ENCODE peak calls at places on chromosomes 1 and 21, in eight cellular contexts. One of them, this sample, is unnamed.

GRCh38 chr1:236107121-236107907 is 35.0 kb upstream of the GPR137B start:
- DNase-seq in HL-60: no peak
- DNase-seq in tibial artery: no peak
- DNase-seq in AG04450: no peak
- DNase-seq in ovary: no peak
- DNase-seq in neural progenitor cell: no peak
- DNase-seq in upper lobe of right lung: no peak
- DNase-seq in body of pancreas: no peak
- DNase-seq in this sample: no peak

GRCh38 chr1:89365206-89365605 is 1.3 kb downstream of the GBP6 start:
- DNase-seq in AG04450: no peak
- DNase-seq in body of pancreas: no peak
- DNase-seq in HL-60: no peak
- DNase-seq in neural progenitor cell: no peak
- DNase-seq in ovary: no peak
- DNase-seq in tibial artery: no peak
- DNase-seq in upper lobe of right lung: no peak
- DNase-seq in this sample: no peak

GRCh38 chr1:220924331-220924730 is 45.1 kb downstream of the HLX start:
- DNase-seq in ovary: no peak
- DNase-seq in body of pancreas: no peak
- DNase-seq in neural progenitor cell: no peak
- DNase-seq in tibial artery: no peak
- DNase-seq in HL-60: no peak
- DNase-seq in AG04450: no peak
- DNase-seq in upper lobe of right lung: no peak
- DNase-seq in this sample: no peak

GRCh38 chr1:206685256-206685748 is 597 bp downstream of the MAPKAPK2 start:
- DNase-seq in AG04450: no peak
- DNase-seq in body of pancreas: peak; percentile 51
- DNase-seq in HL-60: peak; percentile 27
- DNase-seq in upper lobe of right lung: peak; percentile 78
- DNase-seq in neural progenitor cell: peak; percentile 68
- DNase-seq in tibial artery: no peak
- DNase-seq in ovary: peak; percentile 54
- DNase-seq in this sample: no peak

GRCh38 chr1:113917400-113918082 is 11.6 kb upstream of the HIPK1 start:
- DNase-seq in tibial artery: no peak
- DNase-seq in neural progenitor cell: no peak
- DNase-seq in ovary: no peak
- DNase-seq in HL-60: no peak
- DNase-seq in upper lobe of right lung: no peak
- DNase-seq in body of pancreas: no peak
- DNase-seq in AG04450: no peak
- DNase-seq in this sample: no peak

GRCh38 chr1:218660678-218661053 is 315.5 kb downstream of the TGFB2 start:
- DNase-seq in body of pancreas: no peak
- DNase-seq in AG04450: no peak
- DNase-seq in tibial artery: no peak
- DNase-seq in HL-60: no peak
- DNase-seq in ovary: no peak
- DNase-seq in upper lobe of right lung: no peak
- DNase-seq in neural progenitor cell: no peak
- DNase-seq in this sample: no peak

GRCh38 chr21:45480701-45481500 is 61.3 kb downstream of the SLC19A1 start:
- DNase-seq in AG04450: no peak
- DNase-seq in neural progenitor cell: no peak
- DNase-seq in body of pancreas: no peak
- DNase-seq in upper lobe of right lung: no peak
- DNase-seq in HL-60: no peak
- DNase-seq in tibial artery: no peak
- DNase-seq in ovary: no peak
- DNase-seq in this sample: no peak

GRCh38 chr1:214537219-214537618 is 14.2 kb downstream of the PTPN14 start:
- DNase-seq in body of pancreas: no peak
- DNase-seq in upper lobe of right lung: no peak
- DNase-seq in tibial artery: no peak
- DNase-seq in neural progenitor cell: no peak
- DNase-seq in HL-60: no peak
- DNase-seq in ovary: no peak
- DNase-seq in AG04450: no peak
- DNase-seq in this sample: no peak

GRCh38 chr1:17075470-17076255 is 21.8 kb upstream of the SDHB start:
- DNase-seq in upper lobe of right lung: no peak
- DNase-seq in ovary: no peak
- DNase-seq in HL-60: peak; percentile 90
- DNase-seq in AG04450: no peak
- DNase-seq in tibial artery: no peak
- DNase-seq in neural progenitor cell: peak; percentile 79
- DNase-seq in body of pancreas: peak; percentile 18
- DNase-seq in this sample: no peak

GRCh38 chr1:182348916-182349747 is 42.5 kb downstream of the GLUL start:
- DNase-seq in body of pancreas: no peak
- DNase-seq in ovary: peak; percentile 31
- DNase-seq in AG04450: no peak
- DNase-seq in neural progenitor cell: no peak
- DNase-seq in HL-60: no peak
- DNase-seq in upper lobe of right lung: no peak
- DNase-seq in tibial artery: peak; percentile 67
- DNase-seq in this sample: peak; percentile 5

GRCh38 chr1:50779811-50780210 is 180.3 kb downstream of the FAF1 start:
- DNase-seq in neural progenitor cell: no peak
- DNase-seq in tibial artery: no peak
- DNase-seq in HL-60: peak; percentile 49
- DNase-seq in upper lobe of right lung: no peak
- DNase-seq in AG04450: no peak
- DNase-seq in ovary: no peak
- DNase-seq in body of pancreas: no peak
- DNase-seq in this sample: no peak

GRCh38 chr1:50780797-50781196 is 179.3 kb downstream of the FAF1 start:
- DNase-seq in body of pancreas: no peak
- DNase-seq in ovary: no peak
- DNase-seq in HL-60: no peak
- DNase-seq in neural progenitor cell: no peak
- DNase-seq in upper lobe of right lung: no peak
- DNase-seq in AG04450: no peak
- DNase-seq in tibial artery: no peak
- DNase-seq in this sample: no peak

GRCh38 chr1:50787266-50787665 is 172.8 kb downstream of the FAF1 start:
- DNase-seq in ovary: no peak
- DNase-seq in upper lobe of right lung: no peak
- DNase-seq in body of pancreas: no peak
- DNase-seq in tibial artery: no peak
- DNase-seq in AG04450: no peak
- DNase-seq in neural progenitor cell: no peak
- DNase-seq in HL-60: no peak
- DNase-seq in this sample: no peak

GRCh38 chr1:50783286-50783685 is 176.8 kb downstream of the FAF1 start:
- DNase-seq in ovary: no peak
- DNase-seq in AG04450: no peak
- DNase-seq in tibial artery: no peak
- DNase-seq in neural progenitor cell: no peak
- DNase-seq in upper lobe of right lung: no peak
- DNase-seq in body of pancreas: no peak
- DNase-seq in HL-60: no peak
- DNase-seq in this sample: no peak
- H3K4me3 ChIP-seq in ovary: no peak overlapping the region
- H3K4me3 ChIP-seq in AG04450: no peak overlapping the region
- H3K4me3 ChIP-seq in tibial artery: peak overlapping the region; percentile 14
- H3K4me3 ChIP-seq in neural progenitor cell: no peak overlapping the region
- H3K4me3 ChIP-seq in upper lobe of right lung: no peak overlapping the region
- H3K4me3 ChIP-seq in body of pancreas: no peak overlapping the region
- H3K4me3 ChIP-seq in HL-60: no peak overlapping the region
- H3K4me3 ChIP-seq in this sample: no peak overlapping the region

GRCh38 chr1:159737238-159737637 is 22.8 kb upstream of the CRP start:
- DNase-seq in upper lobe of right lung: no peak
- DNase-seq in AG04450: no peak
- DNase-seq in HL-60: no peak
- DNase-seq in tibial artery: no peak
- DNase-seq in body of pancreas: no peak
- DNase-seq in ovary: no peak
- DNase-seq in neural progenitor cell: no peak
- DNase-seq in this sample: no peak
- H3K4me3 ChIP-seq in upper lobe of right lung: no peak overlapping the region
- H3K4me3 ChIP-seq in AG04450: no peak overlapping the region
- H3K4me3 ChIP-seq in HL-60: no peak overlapping the region
- H3K4me3 ChIP-seq in tibial artery: no peak overlapping the region
- H3K4me3 ChIP-seq in body of pancreas: no peak overlapping the region
- H3K4me3 ChIP-seq in ovary: no peak overlapping the region
- H3K4me3 ChIP-seq in neural progenitor cell: no peak overlapping the region
- H3K4me3 ChIP-seq in this sample: no peak overlapping the region

GRCh38 chr1:3911981-3912808 is 12.1 kb upstream of the C1orf174 start:
- DNase-seq in tibial artery: no peak
- DNase-seq in AG04450: no peak
- DNase-seq in ovary: no peak
- DNase-seq in body of pancreas: no peak
- DNase-seq in neural progenitor cell: no peak
- DNase-seq in HL-60: no peak
- DNase-seq in upper lobe of right lung: no peak
- DNase-seq in this sample: no peak

GRCh38 chr1:3909615-3910014 is 9.5 kb upstream of the C1orf174 start:
- DNase-seq in HL-60: no peak
- DNase-seq in upper lobe of right lung: peak; percentile 11
- DNase-seq in ovary: no peak
- DNase-seq in tibial artery: no peak
- DNase-seq in neural progenitor cell: no peak
- DNase-seq in AG04450: no peak
- DNase-seq in body of pancreas: no peak
- DNase-seq in this sample: no peak

GRCh38 chr1:3911521-3911845 is 11.4 kb upstream of the C1orf174 start:
- DNase-seq in upper lobe of right lung: no peak
- DNase-seq in body of pancreas: no peak
- DNase-seq in HL-60: no peak
- DNase-seq in neural progenitor cell: no peak
- DNase-seq in ovary: no peak
- DNase-seq in tibial artery: no peak
- DNase-seq in AG04450: no peak
- DNase-seq in this sample: no peak

GRCh38 chr1:3910049-3910731 is 10.1 kb upstream of the C1orf174 start:
- DNase-seq in HL-60: no peak
- DNase-seq in neural progenitor cell: no peak
- DNase-seq in upper lobe of right lung: no peak
- DNase-seq in body of pancreas: no peak
- DNase-seq in ovary: no peak
- DNase-seq in tibial artery: no peak
- DNase-seq in AG04450: no peak
- DNase-seq in this sample: no peak

GRCh38 chr1:3910769-3911520 is 10.9 kb upstream of the C1orf174 start:
- DNase-seq in ovary: no peak
- DNase-seq in HL-60: peak; percentile 72
- DNase-seq in neural progenitor cell: peak; percentile 95
- DNase-seq in tibial artery: no peak
- DNase-seq in upper lobe of right lung: peak; percentile 89
- DNase-seq in body of pancreas: peak; percentile 79
- DNase-seq in AG04450: no peak
- DNase-seq in this sample: no peak
- H3K4me3 ChIP-seq in ovary: no peak overlapping the region
- H3K4me3 ChIP-seq in HL-60: no peak overlapping the region
- H3K4me3 ChIP-seq in neural progenitor cell: no peak overlapping the region
- H3K4me3 ChIP-seq in tibial artery: no peak overlapping the region
- H3K4me3 ChIP-seq in upper lobe of right lung: no peak overlapping the region
- H3K4me3 ChIP-seq in body of pancreas: no peak overlapping the region
- H3K4me3 ChIP-seq in AG04450: no peak overlapping the region
- H3K4me3 ChIP-seq in this sample: no peak overlapping the region

GRCh38 chr1:21586926-21587601 is 77.8 kb downstream of the ALPL start:
- DNase-seq in upper lobe of right lung: peak; percentile 91
- DNase-seq in AG04450: peak; percentile 44
- DNase-seq in neural progenitor cell: peak; percentile 34
- DNase-seq in body of pancreas: peak; percentile 63
- DNase-seq in ovary: peak; percentile 28
- DNase-seq in tibial artery: peak; percentile 38
- DNase-seq in HL-60: no peak
- DNase-seq in this sample: peak; percentile 52
- H3K4me3 ChIP-seq in upper lobe of right lung: no peak overlapping the region
- H3K4me3 ChIP-seq in AG04450: no peak overlapping the region
- H3K4me3 ChIP-seq in neural progenitor cell: no peak overlapping the region
- H3K4me3 ChIP-seq in body of pancreas: no peak overlapping the region
- H3K4me3 ChIP-seq in ovary: no peak overlapping the region
- H3K4me3 ChIP-seq in tibial artery: no peak overlapping the region
- H3K4me3 ChIP-seq in HL-60: no peak overlapping the region
- H3K4me3 ChIP-seq in this sample: no peak overlapping the region

GRCh38 chr1:115088871-115089442 is 346 bp downstream of the TSPAN2 start:
- DNase-seq in upper lobe of right lung: no peak
- DNase-seq in body of pancreas: no peak
- DNase-seq in AG04450: no peak
- DNase-seq in HL-60: no peak
- DNase-seq in ovary: no peak
- DNase-seq in neural progenitor cell: no peak
- DNase-seq in tibial artery: no peak
- DNase-seq in this sample: no peak
- H3K4me3 ChIP-seq in upper lobe of right lung: peak overlapping the region; percentile 64
- H3K4me3 ChIP-seq in body of pancreas: peak overlapping the region; percentile 28
- H3K4me3 ChIP-seq in AG04450: peak overlapping the region; percentile 66
- H3K4me3 ChIP-seq in HL-60: peak overlapping the region; percentile 81
- H3K4me3 ChIP-seq in ovary: peak overlapping the region; percentile 64
- H3K4me3 ChIP-seq in neural progenitor cell: peak overlapping the region; percentile 66
- H3K4me3 ChIP-seq in tibial artery: peak overlapping the region; percentile 69
- H3K4me3 ChIP-seq in this sample: peak overlapping the region; percentile 64

GRCh38 chr1:62337535-62337784 is 18.2 kb upstream of the KANK4 start:
- DNase-seq in body of pancreas: no peak
- DNase-seq in AG04450: no peak
- DNase-seq in upper lobe of right lung: no peak
- DNase-seq in tibial artery: no peak
- DNase-seq in neural progenitor cell: no peak
- DNase-seq in HL-60: no peak
- DNase-seq in ovary: no peak
- DNase-seq in this sample: no peak
- H3K4me3 ChIP-seq in body of pancreas: no peak overlapping the region
- H3K4me3 ChIP-seq in AG04450: no peak overlapping the region
- H3K4me3 ChIP-seq in upper lobe of right lung: no peak overlapping the region
- H3K4me3 ChIP-seq in tibial artery: no peak overlapping the region
- H3K4me3 ChIP-seq in neural progenitor cell: no peak overlapping the region
- H3K4me3 ChIP-seq in HL-60: no peak overlapping the region
- H3K4me3 ChIP-seq in ovary: no peak overlapping the region
- H3K4me3 ChIP-seq in this sample: no peak overlapping the region

DNA sequence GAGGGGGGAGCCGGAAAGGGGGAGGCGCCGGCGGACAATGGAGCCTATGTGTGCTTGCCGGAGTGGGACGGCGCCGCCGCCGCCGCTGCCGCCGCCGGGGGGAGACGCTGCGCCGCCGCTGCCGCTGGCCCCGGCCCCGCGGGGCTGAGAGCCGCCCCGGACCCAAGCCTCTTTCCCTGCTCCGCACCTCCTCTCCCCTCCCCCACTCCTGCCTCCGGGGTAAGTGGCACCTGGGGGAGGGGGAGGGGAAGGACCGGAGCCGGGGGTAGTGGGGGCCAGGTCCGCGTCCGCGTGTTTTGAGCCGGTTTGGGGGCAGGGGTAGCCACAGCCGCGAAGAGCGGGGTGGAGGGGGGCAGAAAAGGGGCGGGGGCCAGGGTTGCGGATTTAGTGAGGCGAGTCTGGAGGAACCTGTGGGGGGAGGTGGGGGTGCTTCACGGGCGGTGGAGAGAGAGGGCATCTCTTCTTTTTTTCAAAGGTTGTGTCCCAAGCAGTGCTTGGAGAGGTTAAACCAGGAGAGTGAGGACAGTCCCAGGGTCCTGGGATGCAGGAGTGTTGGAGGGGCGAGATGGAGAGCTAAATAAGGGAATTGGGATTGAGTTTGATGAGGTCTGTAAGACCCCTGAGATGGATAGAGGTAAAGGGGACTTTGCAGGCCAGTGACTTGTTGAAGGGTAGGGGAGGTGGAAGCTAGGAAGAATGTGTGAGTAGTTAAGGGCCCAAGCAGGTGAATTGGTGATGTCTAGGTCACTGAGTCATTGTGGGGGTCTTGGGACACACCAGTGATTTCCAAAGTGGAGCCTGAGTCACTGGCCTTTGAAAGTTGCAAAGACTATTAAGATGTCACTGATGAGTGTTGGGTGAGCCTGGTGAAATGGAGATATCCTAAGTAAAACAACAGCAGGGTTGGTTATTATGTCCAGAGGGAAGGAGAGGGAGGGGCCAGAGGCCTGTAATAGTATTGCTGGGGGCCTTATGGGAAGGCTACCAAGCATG is 59.1 kb downstream of the BCL9 start:
- DNase-seq in body of pancreas: no peak
- DNase-seq in AG04450: no peak
- DNase-seq in neural progenitor cell: no peak
- DNase-seq in tibial artery: no peak
- DNase-seq in HL-60: no peak
- DNase-seq in ovary: peak; percentile 47
- DNase-seq in upper lobe of right lung: no peak
- DNase-seq in this sample: no peak
- H3K4me3 ChIP-seq in body of pancreas: peak overlapping the region; percentile 69
- H3K4me3 ChIP-seq in AG04450: peak overlapping the region; percentile 73
- H3K4me3 ChIP-seq in neural progenitor cell: peak overlapping the region; percentile 83
- H3K4me3 ChIP-seq in tibial artery: peak overlapping the region; percentile 68
- H3K4me3 ChIP-seq in HL-60: peak overlapping the region; percentile 62
- H3K4me3 ChIP-seq in ovary: peak overlapping the region; percentile 80
- H3K4me3 ChIP-seq in upper lobe of right lung: peak overlapping the region; percentile 87
- H3K4me3 ChIP-seq in this sample: peak overlapping the region; percentile 69